ENCODE peak calls at places on chromosomes 7 and 10, in seven cellular contexts. Y, X, T, S, E, Q and K are unnamed samples. For H3K4me1, the result is how much of the 10 kb centered on the place peaks cover.

GRCh38 chr7:11742496-11742895 is 89.5 kb downstream of the THSD7A start:
- DNase-seq in Y (no peak), X (no peak), T (no peak), S (no peak), E (no peak), Q (no peak), K (no peak)

GRCh38 chr10:27108165-27108564 is 7.9 kb upstream of the ANKRD26 start:
- DNase-seq in Y (no peak), X (no peak), T (no peak), S (no peak), E (no peak), Q (no peak), K (no peak)

GRCh38 chr10:122208616-122209430 is 62.3 kb upstream of the BTBD16 start:
- DNase-seq in Y (no peak), X (no peak), T (no peak), S (no peak), E (no peak), Q (no peak), K (no peak)

GRCh38 chr7:30412810-30413504 is 65.6 kb downstream of the NOD1 start:
- DNase-seq in Y (peak), X (no peak), T (no peak), S (no peak), E (peak), Q (peak), K (no peak)

GRCh38 chr10:16809074-16809718 is 8.0 kb downstream of the RSU1 start:
- DNase-seq in Y (peak), X (no peak), T (no peak), S (peak), E (peak), Q (peak), K (no peak)

GRCh38 chr10:93826355-93826754 is 67.4 kb upstream of the SLC35G1 start:
- DNase-seq in Y (no peak), X (no peak), T (no peak), S (no peak), E (no peak), Q (no peak), K (no peak)

GRCh38 chr10:93352638-93353383 is 129.3 kb downstream of the MYOF start:
- DNase-seq in Y (peak), X (no peak), T (no peak), S (no peak), E (peak), Q (no peak), K (no peak)

GRCh38 chr10:29131952-29132820 is 156.7 kb upstream of the LYZL1 start:
- DNase-seq in Y (no peak), X (no peak), T (no peak), S (peak), E (no peak), Q (no peak), K (no peak)

GRCh38 chr7:111113263-111114017 is 22.5 kb downstream of the LRRN3 start:
- DNase-seq in Y (no peak), X (no peak), T (no peak), S (no peak), E (peak), Q (no peak), K (no peak)

GRCh38 chr7:94656925-94657731 is 1.2 kb upstream of the SGCE start:
- DNase-seq in Y (peak), X (peak), T (peak), S (no peak), E (peak), Q (no peak), K (no peak)

GRCh38 chr7:112079671-112080070 is 126.5 kb downstream of the DOCK4 start:
- DNase-seq in Y (no peak), X (no peak), T (no peak), S (no peak), E (no peak), Q (no peak), K (no peak)

GRCh38 chr7:129746857-129747529 is 135.5 kb downstream of the NRF1 start:
- DNase-seq in Y (no peak), X (no peak), T (no peak), S (no peak), E (no peak), Q (no peak), K (no peak)

GRCh38 chr7:77796960-77797359 is 1.3 kb downstream of the TMEM60 start:
- DNase-seq in Y (no peak), X (no peak), T (no peak), S (no peak), E (no peak), Q (no peak), K (no peak)
- H3K4me1 ChIP-seq in Y (under half), X (under half), T (under half), S (under half), E (under half), Q (under half), K (under half)

DNA sequence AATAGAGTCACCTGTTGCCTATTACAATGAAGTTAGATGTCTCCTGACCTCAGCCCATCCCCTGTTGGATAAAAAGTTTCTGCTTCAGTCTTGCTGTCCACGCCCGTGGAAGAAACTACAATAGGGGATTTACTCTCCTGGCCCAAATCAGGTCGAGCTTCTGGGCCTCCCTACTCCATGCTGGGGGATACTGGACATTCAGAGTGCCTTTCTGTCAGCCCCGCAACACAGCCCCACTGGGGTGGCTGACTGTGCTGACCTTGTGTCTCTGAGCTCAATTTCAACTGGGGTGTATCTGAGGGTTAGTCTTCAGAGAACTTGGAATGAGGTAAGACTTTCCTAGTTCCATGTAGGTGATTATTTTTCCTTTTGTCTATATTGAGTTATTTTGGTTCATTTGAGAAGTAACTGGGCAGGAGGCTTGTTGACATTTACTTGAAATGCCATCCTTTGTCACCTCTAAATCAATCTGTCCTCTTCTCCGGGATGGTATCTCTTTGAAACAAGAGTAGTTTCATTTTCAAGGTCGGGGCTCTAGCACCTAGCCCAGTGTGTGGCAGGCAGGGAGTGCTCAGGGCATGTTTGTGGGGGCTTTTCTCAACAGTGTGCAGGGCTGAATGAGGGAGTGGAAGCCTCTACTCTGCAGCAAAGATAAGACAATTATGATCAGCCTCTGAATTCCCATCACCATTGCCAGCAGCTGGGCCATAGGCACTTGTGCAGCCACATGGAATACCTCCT is 17.7 kb upstream of the CXCL12 start:
- DNase-seq in Y (no peak), X (no peak), T (no peak), S (no peak), E (no peak), Q (peak), K (no peak)
- H3K4me1 ChIP-seq in Y (under half), X (under half), T (under half), S (under half), E (under half), Q (under half), K (under half)

GRCh38 chr7:27345164-27345887 is 102.7 kb downstream of the EVX1 start:
- DNase-seq in Y (no peak), X (no peak), T (no peak), S (no peak), E (no peak), Q (no peak), K (no peak)
- H3K4me1 ChIP-seq in Y (under half), X (under half), T (under half), S (under half), E (under half), Q (under half), K (under half)

GRCh38 chr7:19108985-19109946 is 8.2 kb downstream of the TWIST1 start:
- DNase-seq in Y (no peak), X (no peak), T (no peak), S (no peak), E (no peak), Q (no peak), K (no peak)
- H3K4me1 ChIP-seq in Y (half or more), X (under half), T (under half), S (under half), E (under half), Q (under half), K (under half)